ENCODE peak calls at places on chromosomes 7 and 10, in four cellular contexts. One of them, this sample, is unnamed.

GRCh38 chr7:76408121-76408560 is 1.4 kb downstream of the SSC4D start:
- DNase-seq in stomach: no peak
- DNase-seq in BE2C: no peak
- DNase-seq in tibial artery: no peak
- DNase-seq in this sample: no peak

GRCh38 chr10:131099028-131099427 is 212.5 kb downstream of the TCERG1L start:
- DNase-seq in stomach: no peak
- DNase-seq in BE2C: no peak
- DNase-seq in tibial artery: no peak
- DNase-seq in this sample: no peak

GRCh38 chr10:93363891-93364648 is 118.1 kb downstream of the MYOF start:
- DNase-seq in stomach: no peak
- DNase-seq in BE2C: no peak
- DNase-seq in tibial artery: peak; percentile 78
- DNase-seq in this sample: peak; percentile 38

GRCh38 chr10:48266528-48266927 is 8.0 kb downstream of the FRMPD2 start:
- DNase-seq in stomach: no peak
- DNase-seq in BE2C: no peak
- DNase-seq in tibial artery: no peak
- DNase-seq in this sample: no peak

GRCh38 chr7:36747969-36748574 is 23.8 kb upstream of the AOAH start:
- DNase-seq in stomach: no peak
- DNase-seq in BE2C: no peak
- DNase-seq in tibial artery: no peak
- DNase-seq in this sample: no peak

GRCh38 chr7:15341811-15342210 is 220.0 kb downstream of the AGMO start:
- DNase-seq in stomach: no peak
- DNase-seq in BE2C: no peak
- DNase-seq in tibial artery: no peak
- DNase-seq in this sample: no peak

GRCh38 chr10:12041766-12042408 is 722 bp downstream of the UPF2 start:
- DNase-seq in stomach: no peak
- DNase-seq in BE2C: no peak
- DNase-seq in tibial artery: no peak
- DNase-seq in this sample: no peak

GRCh38 chr7:157932498-157933218 is 595.9 kb downstream of the DNAJB6 start:
- DNase-seq in stomach: no peak
- DNase-seq in BE2C: no peak
- DNase-seq in tibial artery: no peak
- DNase-seq in this sample: no peak

GRCh38 chr10:58943960-58944359 is 232.5 kb upstream of the PHYHIPL start:
- DNase-seq in stomach: no peak
- DNase-seq in BE2C: no peak
- DNase-seq in tibial artery: no peak
- DNase-seq in this sample: no peak

GRCh38 chr7:135862586-135863361 is 114.2 kb upstream of the FAM180A start:
- DNase-seq in stomach: no peak
- DNase-seq in BE2C: no peak
- DNase-seq in tibial artery: no peak
- DNase-seq in this sample: no peak

GRCh38 chr7:40570218-40570617 is 435.4 kb downstream of the SUGCT start:
- DNase-seq in stomach: no peak
- DNase-seq in BE2C: no peak
- DNase-seq in tibial artery: no peak
- DNase-seq in this sample: no peak

GRCh38 chr7:78149787-78150186 is 351.2 kb downstream of the PHTF2 start:
- DNase-seq in stomach: no peak
- DNase-seq in BE2C: no peak
- DNase-seq in tibial artery: no peak
- DNase-seq in this sample: no peak

GRCh38 chr10:74175510-74176379 is 24.7 kb downstream of the ADK start:
- DNase-seq in stomach: no peak
- DNase-seq in BE2C: no peak
- DNase-seq in tibial artery: no peak
- DNase-seq in this sample: no peak

GRCh38 chr7:1637155-1637554 is 32.9 kb upstream of the ELFN1 start:
- DNase-seq in stomach: no peak
- DNase-seq in BE2C: no peak
- DNase-seq in tibial artery: no peak
- DNase-seq in this sample: no peak

GRCh38 chr10:314871-315270 is 179.6 kb downstream of the ZMYND11 start:
- DNase-seq in stomach: no peak
- DNase-seq in BE2C: no peak
- DNase-seq in tibial artery: no peak
- DNase-seq in this sample: no peak

GRCh38 chr10:124864421-124865193 is 63.0 kb downstream of the ABRAXAS2 start:
- DNase-seq in stomach: peak; percentile 74
- DNase-seq in BE2C: no peak
- DNase-seq in tibial artery: no peak
- DNase-seq in this sample: peak; percentile 86

GRCh38 chr7:28419717-28420116 is 7.4 kb downstream of the CREB5 start:
- DNase-seq in stomach: no peak
- DNase-seq in BE2C: no peak
- DNase-seq in tibial artery: no peak
- DNase-seq in this sample: no peak

GRCh38 chr7:69837387-69838068 is 239.3 kb downstream of the AUTS2 start:
- DNase-seq in stomach: no peak
- DNase-seq in BE2C: no peak
- DNase-seq in tibial artery: no peak
- DNase-seq in this sample: no peak

GRCh38 chr7:12016439-12016838 is 184.4 kb upstream of the THSD7A start:
- DNase-seq in stomach: no peak
- DNase-seq in BE2C: no peak
- DNase-seq in tibial artery: no peak
- DNase-seq in this sample: no peak

GRCh38 chr7:20858913-20859312 is 72.2 kb upstream of the SP8 start:
- DNase-seq in stomach: no peak
- DNase-seq in BE2C: no peak
- DNase-seq in tibial artery: no peak
- DNase-seq in this sample: no peak

GRCh38 chr7:26393855-26394254 is 102.2 kb downstream of the SNX10 start:
- DNase-seq in stomach: no peak
- DNase-seq in BE2C: no peak
- DNase-seq in tibial artery: no peak
- DNase-seq in this sample: no peak

GRCh38 chr7:144787127-144787526 is 48.7 kb downstream of the TPK1 start:
- DNase-seq in stomach: no peak
- DNase-seq in BE2C: no peak
- DNase-seq in tibial artery: no peak
- DNase-seq in this sample: no peak

GRCh38 chr7:57868771-57869483 is 418.9 kb downstream of the ZNF716 start:
- DNase-seq in stomach: no peak
- DNase-seq in BE2C: no peak
- DNase-seq in tibial artery: peak; percentile 42
- DNase-seq in this sample: no peak

GRCh38 chr7:143002106-143002505 is 24.8 kb downstream of the OR9A2 start:
- DNase-seq in stomach: no peak
- DNase-seq in BE2C: no peak
- DNase-seq in tibial artery: no peak
- DNase-seq in this sample: no peak

GRCh38 chr7:50349963-50350944 is 45.7 kb downstream of the IKZF1 start:
- DNase-seq in stomach: no peak
- DNase-seq in BE2C: no peak
- DNase-seq in tibial artery: no peak
- DNase-seq in this sample: no peak

GRCh38 chr7:87886875-87887274 is 10.6 kb downstream of the DBF4 start:
- DNase-seq in stomach: no peak
- DNase-seq in BE2C: no peak
- DNase-seq in tibial artery: no peak
- DNase-seq in this sample: no peak

GRCh38 chr7:134422646-134423045 is 36.3 kb downstream of the AKR1B1 start:
- DNase-seq in stomach: no peak
- DNase-seq in BE2C: no peak
- DNase-seq in tibial artery: no peak
- DNase-seq in this sample: no peak

GRCh38 chr7:4683884-4684565 is 1.9 kb downstream of the FOXK1 start:
- DNase-seq in stomach: peak; percentile 58
- DNase-seq in BE2C: peak; percentile 34
- DNase-seq in tibial artery: peak; percentile 82
- DNase-seq in this sample: peak; percentile 68

GRCh38 chr7:48087349-48087748 is 1.7 kb upstream of the UPP1 start:
- DNase-seq in stomach: no peak
- DNase-seq in BE2C: no peak
- DNase-seq in tibial artery: no peak
- DNase-seq in this sample: no peak

GRCh38 chr7:15954671-15955354 is 268.3 kb upstream of the MEOX2 start:
- DNase-seq in stomach: no peak
- DNase-seq in BE2C: no peak
- DNase-seq in tibial artery: no peak
- DNase-seq in this sample: no peak

GRCh38 chr10:86100581-86101061 is 266.0 kb downstream of the GRID1 start:
- DNase-seq in stomach: no peak
- DNase-seq in BE2C: peak; percentile 31
- DNase-seq in tibial artery: no peak
- DNase-seq in this sample: no peak

GRCh38 chr10:99695761-99696160 is 36.2 kb downstream of the COX15 start:
- DNase-seq in stomach: no peak
- DNase-seq in BE2C: no peak
- DNase-seq in tibial artery: no peak
- DNase-seq in this sample: no peak

GRCh38 chr10:13809447-13809846 is 222.7 kb downstream of the PRPF18 start:
- DNase-seq in stomach: no peak
- DNase-seq in BE2C: no peak
- DNase-seq in tibial artery: no peak
- DNase-seq in this sample: no peak

GRCh38 chr7:81484266-81484665 is 285.6 kb downstream of the HGF start:
- DNase-seq in stomach: no peak
- DNase-seq in BE2C: peak; percentile 73
- DNase-seq in tibial artery: peak; percentile 77
- DNase-seq in this sample: peak; percentile 37

GRCh38 chr10:33248638-33249037 is 85.8 kb downstream of the NRP1 start:
- DNase-seq in stomach: no peak
- DNase-seq in BE2C: no peak
- DNase-seq in tibial artery: no peak
- DNase-seq in this sample: no peak

GRCh38 chr7:28395806-28396205 is 16.5 kb upstream of the CREB5 start:
- DNase-seq in stomach: no peak
- DNase-seq in BE2C: no peak
- DNase-seq in tibial artery: no peak
- DNase-seq in this sample: no peak

DNA sequence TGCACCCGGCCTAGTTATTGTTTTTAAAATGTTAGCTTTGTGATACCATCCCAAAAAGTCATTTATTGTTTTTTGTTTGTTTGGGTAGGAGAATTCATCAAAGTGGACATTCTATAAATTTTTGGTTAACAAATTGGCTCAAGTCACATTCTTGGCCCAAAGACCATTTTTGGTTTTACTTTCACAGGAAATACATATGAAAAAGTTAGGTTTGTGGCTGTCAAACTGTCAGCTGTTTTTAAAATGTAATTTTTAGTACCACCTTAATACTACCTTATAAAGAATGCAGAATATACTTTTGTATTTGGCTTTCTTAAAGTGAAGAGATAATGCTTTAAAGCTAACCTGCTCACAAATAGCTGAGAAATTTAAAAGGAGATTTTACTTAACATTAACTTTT is 25.1 kb downstream of the TMEM168 start:
- DNase-seq in stomach: no peak
- DNase-seq in BE2C: no peak
- DNase-seq in tibial artery: no peak
- DNase-seq in this sample: no peak
- H3K4me3 ChIP-seq in stomach: no peak overlapping the region
- H3K4me3 ChIP-seq in BE2C: no peak overlapping the region
- H3K4me3 ChIP-seq in tibial artery: no peak overlapping the region
- H3K4me3 ChIP-seq in this sample: no peak overlapping the region

GRCh38 chr7:42522227-42522991 is 285.4 kb upstream of the GLI3 start:
- DNase-seq in stomach: no peak
- DNase-seq in BE2C: no peak
- DNase-seq in tibial artery: no peak
- DNase-seq in this sample: no peak
- TF ChIP-seq CTCF in stomach: no peak
- TF ChIP-seq CTCF in BE2C: no peak
- TF ChIP-seq CTCF in tibial artery: no peak
- TF ChIP-seq CTCF in this sample: no peak

GRCh38 chr7:99392659-99393362 is 15.6 kb downstream of the PDAP1 start:
- DNase-seq in stomach: peak; percentile 81
- DNase-seq in BE2C: peak; percentile 86
- DNase-seq in tibial artery: peak; percentile 88
- DNase-seq in this sample: peak; percentile 82
- H3K4me3 ChIP-seq in stomach: peak overlapping the region; percentile 41
- H3K4me3 ChIP-seq in BE2C: peak overlapping the region; percentile 76
- H3K4me3 ChIP-seq in tibial artery: peak overlapping the region; percentile 52
- H3K4me3 ChIP-seq in this sample: peak overlapping the region; percentile 75

GRCh38 chr10:75294866-75295692 is 59.3 kb upstream of the COMTD1 start:
- DNase-seq in stomach: peak; percentile 74
- DNase-seq in BE2C: peak; percentile 76
- DNase-seq in tibial artery: peak; percentile 92
- DNase-seq in this sample: peak; percentile 78
- TF ChIP-seq CTCF in stomach: peak; percentile 8
- TF ChIP-seq CTCF in BE2C: no peak
- TF ChIP-seq CTCF in tibial artery: peak; percentile 7
- TF ChIP-seq CTCF in this sample: peak; percentile 53

GRCh38 chr7:33039905-33040292 is 22.7 kb downstream of the NT5C3A start:
- DNase-seq in stomach: no peak
- DNase-seq in BE2C: no peak
- DNase-seq in tibial artery: no peak
- DNase-seq in this sample: no peak
- H3K4me3 ChIP-seq in stomach: peak overlapping the region; percentile 45
- H3K4me3 ChIP-seq in BE2C: peak overlapping the region; percentile 20
- H3K4me3 ChIP-seq in tibial artery: peak overlapping the region; percentile 39
- H3K4me3 ChIP-seq in this sample: peak overlapping the region; percentile 63

GRCh38 chr10:102597131-102597891 is 47.0 kb upstream of the TRIM8 start:
- DNase-seq in stomach: no peak
- DNase-seq in BE2C: no peak
- DNase-seq in tibial artery: no peak
- DNase-seq in this sample: peak; percentile 64

GRCh38 chr10:102595914-102596313 is 48.4 kb upstream of the TRIM8 start:
- DNase-seq in stomach: no peak
- DNase-seq in BE2C: no peak
- DNase-seq in tibial artery: no peak
- DNase-seq in this sample: no peak

GRCh38 chr10:102596506-102596971 is 47.7 kb upstream of the TRIM8 start:
- DNase-seq in stomach: peak; percentile 67
- DNase-seq in BE2C: peak; percentile 63
- DNase-seq in tibial artery: peak; percentile 65
- DNase-seq in this sample: peak; percentile 32

GRCh38 chr10:102593804-102594079 is 50.5 kb upstream of the TRIM8 start:
- DNase-seq in stomach: no peak
- DNase-seq in BE2C: no peak
- DNase-seq in tibial artery: no peak
- DNase-seq in this sample: no peak

GRCh38 chr10:102595293-102595692 is 49.0 kb upstream of the TRIM8 start:
- DNase-seq in stomach: no peak
- DNase-seq in BE2C: no peak
- DNase-seq in tibial artery: no peak
- DNase-seq in this sample: no peak
- TF ChIP-seq CTCF in stomach: no peak
- TF ChIP-seq CTCF in BE2C: no peak
- TF ChIP-seq CTCF in tibial artery: no peak
- TF ChIP-seq CTCF in this sample: no peak

DNA sequence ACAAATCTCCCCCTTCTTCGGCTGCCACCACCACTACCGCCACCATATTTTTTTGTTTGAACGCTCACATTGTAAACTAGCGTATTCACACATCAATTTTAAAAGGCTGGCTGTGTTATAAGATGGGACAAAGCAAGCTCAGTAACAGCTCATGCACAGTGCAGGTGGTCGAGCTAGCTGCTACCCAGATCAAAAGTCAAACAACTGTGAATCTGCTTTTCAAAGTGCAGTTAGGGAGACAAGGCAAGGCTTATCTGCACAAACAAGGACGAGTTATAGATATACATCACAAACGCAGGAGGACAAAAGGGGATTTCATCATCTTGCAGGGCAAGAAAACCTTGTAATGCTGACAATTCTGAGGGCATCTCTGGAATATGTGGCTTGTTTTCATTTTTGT is 231.6 kb downstream of the VTI1A start:
- DNase-seq in stomach: no peak
- DNase-seq in BE2C: no peak
- DNase-seq in tibial artery: no peak
- DNase-seq in this sample: no peak
- H3K4me3 ChIP-seq in stomach: no peak overlapping the region
- H3K4me3 ChIP-seq in BE2C: peak overlapping the region; percentile 2
- H3K4me3 ChIP-seq in tibial artery: no peak overlapping the region
- H3K4me3 ChIP-seq in this sample: no peak overlapping the region